ENCODE peak calls at places on chromosomes 6 and 20, in four cellular contexts. T, Y, H and P are unnamed samples.

GRCh38 chr6:11120273-11121005 is 8.9 kb upstream of the ERVFRD-1 start:
- DNase-seq in T (no peak), Y (no peak), H (no peak), P (no peak)

GRCh38 chr6:163323719-163324118 is 90.8 kb upstream of the QKI start:
- DNase-seq in T (no peak), Y (no peak), H (no peak), P (no peak)

GRCh38 chr20:32535316-32535952 is 49.7 kb downstream of the NOL4L start:
- DNase-seq in T (no peak), Y (no peak), H (no peak), P (no peak)

GRCh38 chr6:101011165-101011564 is 130.0 kb upstream of the ASCC3 start:
- DNase-seq in T (no peak), Y (no peak), H (no peak), P (no peak)

GRCh38 chr20:44832724-44833123 is 22.4 kb upstream of the RIMS4 start:
- DNase-seq in T (no peak), Y (no peak), H (no peak), P (no peak)

GRCh38 chr6:162875070-162875469 is 147.3 kb downstream of the PACRG start:
- DNase-seq in T (no peak), Y (no peak), H (no peak), P (no peak)

GRCh38 chr6:87241304-87241703 is 81.1 kb upstream of the SMIM8 start:
- DNase-seq in T (no peak), Y (no peak), H (no peak), P (no peak)

GRCh38 chr6:157699777-157700636 is 123.0 kb upstream of the SNX9 start:
- DNase-seq in T (no peak), Y (no peak), H (no peak), P (no peak)

GRCh38 chr6:33034554-33034953 is 25.2 kb upstream of the HLA-DOA start:
- DNase-seq in T (no peak), Y (no peak), H (no peak), P (no peak)

GRCh38 chr6:42436825-42437224 is 14.9 kb downstream of the TRERF1 start:
- DNase-seq in T (no peak), Y (no peak), H (no peak), P (no peak)

GRCh38 chr6:26445934-26446667 is 5.8 kb downstream of the BTN3A3 start:
- DNase-seq in T (no peak), Y (no peak), H (no peak), P (no peak)

GRCh38 chr6:114342086-114342825 is 567 bp downstream of the HS3ST5 start:
- DNase-seq in T (peak), Y (no peak), H (peak), P (peak)

GRCh38 chr6:35919827-35920751 is 809 bp downstream of the SRPK1 start:
- DNase-seq in T (peak), Y (peak), H (peak), P (peak)

GRCh38 chr6:41197234-41197633 is 3.7 kb downstream of the TREML2 start:
- DNase-seq in T (no peak), Y (no peak), H (no peak), P (no peak)

GRCh38 chr6:134519456-134519855 is 201.5 kb upstream of the SGK1 start:
- DNase-seq in T (no peak), Y (peak), H (no peak), P (no peak)

GRCh38 chr20:39871013-39871412 is 818.0 kb downstream of the MAFB start:
- DNase-seq in T (no peak), Y (no peak), H (no peak), P (no peak)

GRCh38 chr20:18527339-18527738 is 19.6 kb downstream of the SEC23B start:
- DNase-seq in T (no peak), Y (no peak), H (no peak), P (no peak)

GRCh38 chr6:138336221-138336620 is 41.5 kb upstream of the SMIM28 start:
- DNase-seq in T (no peak), Y (peak), H (no peak), P (peak)

GRCh38 chr6:169971171-169971861 is 219.9 kb downstream of the ERMARD start:
- DNase-seq in T (no peak), Y (no peak), H (peak), P (peak)

GRCh38 chr20:31691646-31692275 is 30.9 kb downstream of the BCL2L1 start:
- DNase-seq in T (no peak), Y (no peak), H (no peak), P (no peak)

GRCh38 chr6:13278184-13278583 is 50.2 kb downstream of the TBC1D7 start:
- DNase-seq in T (peak), Y (peak), H (peak), P (peak)
- TF ChIP-seq TEAD4 in T (no peak), Y (no peak), H (no peak), P (no peak)

DNA sequence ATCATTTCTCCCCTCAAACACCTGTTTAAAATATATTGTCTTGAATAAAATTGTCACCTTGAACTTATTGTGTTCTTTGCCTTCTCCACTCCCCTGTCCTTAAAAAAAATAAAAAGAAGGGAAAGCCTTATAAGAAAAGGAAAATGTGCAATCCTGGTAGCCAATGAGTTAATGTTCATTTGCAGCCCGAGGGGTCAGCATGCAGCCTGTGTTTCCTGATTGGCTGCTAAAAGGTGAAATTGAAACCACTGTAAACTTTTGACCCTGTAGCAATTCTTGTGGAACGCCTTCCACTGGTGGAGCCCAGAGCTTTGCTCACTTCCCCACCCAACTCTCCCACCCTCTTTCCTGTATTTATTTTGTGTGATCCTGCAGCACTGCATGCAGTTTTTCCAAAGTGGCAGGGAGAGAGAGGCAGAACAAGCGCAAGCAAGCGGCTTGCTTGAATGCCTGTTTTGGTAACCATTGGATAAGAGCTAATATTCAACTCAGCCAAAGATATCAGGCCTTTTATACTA is 74.9 kb downstream of the NCOA3 start:
- DNase-seq in T (no peak), Y (peak), H (no peak), P (peak)
- TF ChIP-seq TEAD4 in T (no peak), Y (no peak), H (no peak), P (no peak)

GRCh38 chr6:4593891-4594445 is 182.2 kb upstream of the CDYL start:
- DNase-seq in T (no peak), Y (no peak), H (no peak), P (no peak)
- TF ChIP-seq TEAD4 in T (no peak), Y (no peak), H (no peak), P (no peak)

DNA sequence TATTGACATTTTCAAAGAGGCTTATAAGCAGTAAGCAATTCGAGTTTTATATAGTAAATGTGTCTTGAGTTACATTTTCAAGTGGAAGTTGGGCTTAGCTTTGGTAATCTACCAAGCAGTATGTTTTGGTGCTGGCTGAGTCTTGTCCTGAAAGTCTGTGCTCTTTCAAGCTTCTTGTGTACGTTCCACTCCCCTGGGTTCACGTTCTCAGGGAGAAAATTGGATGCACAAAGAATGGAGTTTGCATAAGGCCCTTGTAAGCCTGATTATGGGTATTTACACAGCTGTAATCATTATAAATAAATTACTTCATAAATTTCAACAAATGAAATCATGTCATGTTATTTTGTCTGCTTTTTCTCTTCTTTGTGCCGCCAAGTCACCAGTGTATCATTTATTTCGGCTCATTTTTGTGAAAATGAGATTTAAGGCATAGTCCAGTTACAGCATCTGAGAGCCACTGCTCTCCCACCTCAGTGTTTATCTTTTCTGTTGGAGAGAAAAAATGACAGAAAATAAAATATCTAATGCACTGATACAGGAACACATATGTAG is 262.5 kb downstream of the BTBD3 start:
- DNase-seq in T (no peak), Y (no peak), H (no peak), P (peak)
- TF ChIP-seq TEAD4 in T (no peak), Y (no peak), H (no peak), P (no peak)

DNA sequence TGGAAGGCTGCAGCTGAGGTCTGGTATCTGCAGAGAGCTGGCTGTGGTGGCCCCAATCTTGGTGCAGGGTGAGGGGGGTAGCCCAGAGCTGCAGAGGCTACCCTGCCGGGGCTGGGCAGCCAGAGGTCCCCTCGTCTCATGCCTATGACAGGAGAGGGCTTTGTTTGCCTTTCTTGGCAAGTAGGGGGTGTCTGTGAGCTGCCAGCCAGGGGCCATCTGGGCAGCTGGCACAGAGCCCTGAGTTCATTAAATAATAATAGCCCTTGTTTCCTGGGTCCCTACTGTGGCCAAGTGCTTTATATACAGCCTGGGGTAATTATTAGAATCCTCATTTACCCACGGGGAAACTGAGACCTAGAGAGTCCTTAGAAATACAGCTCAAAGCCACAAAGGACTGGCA is 66.6 kb downstream of the EZR start:
- DNase-seq in T (no peak), Y (no peak), H (no peak), P (peak)
- TF ChIP-seq TEAD4 in T (no peak), Y (no peak), H (no peak), P (no peak)